ENCODE peak calls at places on chromosomes 7 and 10, in ten cellular contexts. L, I, J, U, H, F, T, K, B and M are unnamed samples. For H3K9me3, the result is how much of the 10 kb centered on the place peaks cover.

GRCh38 chr7:117112640-117113039 is 159.3 kb downstream of the ST7 start:
- DNase-seq in L (no peak), I (peak), J (no peak), U (no peak), H (no peak), F (no peak), T (no peak), K (no peak), B (no peak), M (no peak)

GRCh38 chr7:92880212-92881090 is 44.1 kb upstream of the CDK6 start:
- DNase-seq in L (peak), I (peak), J (peak), U (no peak), H (no peak), F (no peak), T (no peak), K (no peak), B (no peak), M (no peak)

GRCh38 chr7:96144260-96144526 is 177.7 kb downstream of the SLC25A13 start:
- DNase-seq in L (no peak), I (no peak), J (no peak), U (no peak), H (no peak), F (no peak), T (no peak), K (no peak), B (no peak), M (no peak)

GRCh38 chr7:11911900-11912299 is 79.9 kb upstream of the THSD7A start:
- DNase-seq in L (no peak), I (no peak), J (no peak), U (no peak), H (no peak), F (no peak), T (no peak), K (no peak), B (no peak), M (no peak)

GRCh38 chr10:110820321-110820814 is 51.4 kb upstream of the PDCD4 start:
- DNase-seq in L (peak), I (no peak), J (no peak), U (no peak), H (no peak), F (peak), T (peak), K (peak), B (peak), M (no peak)

GRCh38 chr7:142300689-142301088 is 42.8 kb upstream of the PRSS58 start:
- DNase-seq in L (peak), I (peak), J (peak), U (no peak), H (peak), F (no peak), T (no peak), K (no peak), B (no peak), M (peak)

GRCh38 chr10:50501899-50502556 is 121.7 kb downstream of the SGMS1 start:
- DNase-seq in L (no peak), I (no peak), J (no peak), U (no peak), H (no peak), F (no peak), T (no peak), K (no peak), B (no peak), M (no peak)

GRCh38 chr10:88033380-88033779 is 170.0 kb downstream of the PTEN start:
- DNase-seq in L (no peak), I (no peak), J (no peak), U (no peak), H (no peak), F (no peak), T (no peak), K (no peak), B (no peak), M (no peak)

GRCh38 chr7:28408105-28408973 is 4.0 kb upstream of the CREB5 start:
- DNase-seq in L (peak), I (no peak), J (no peak), U (no peak), H (no peak), F (peak), T (no peak), K (peak), B (no peak), M (no peak)

GRCh38 chr10:60430017-60430416 is 40.3 kb upstream of the ANK3 start:
- DNase-seq in L (no peak), I (no peak), J (no peak), U (no peak), H (no peak), F (no peak), T (peak), K (peak), B (peak), M (no peak)

GRCh38 chr10:31507427-31507826 is 188.4 kb downstream of the ZEB1 start:
- DNase-seq in L (no peak), I (peak), J (no peak), U (no peak), H (no peak), F (no peak), T (no peak), K (no peak), B (no peak), M (no peak)
- H3K9me3 ChIP-seq in L (under half), I (under half), J (under half), U (under half), H (under half), F (under half), T (under half), K (under half), B (under half), M (under half)

GRCh38 chr10:63055705-63056104 is 77.4 kb upstream of the NRBF2 start:
- DNase-seq in L (no peak), I (no peak), J (no peak), U (no peak), H (no peak), F (no peak), T (no peak), K (no peak), B (no peak), M (no peak)
- H3K9me3 ChIP-seq in L (under half), I (under half), J (under half), U (under half), H (under half), F (under half), T (under half), K (under half), B (under half), M (under half)

DNA sequence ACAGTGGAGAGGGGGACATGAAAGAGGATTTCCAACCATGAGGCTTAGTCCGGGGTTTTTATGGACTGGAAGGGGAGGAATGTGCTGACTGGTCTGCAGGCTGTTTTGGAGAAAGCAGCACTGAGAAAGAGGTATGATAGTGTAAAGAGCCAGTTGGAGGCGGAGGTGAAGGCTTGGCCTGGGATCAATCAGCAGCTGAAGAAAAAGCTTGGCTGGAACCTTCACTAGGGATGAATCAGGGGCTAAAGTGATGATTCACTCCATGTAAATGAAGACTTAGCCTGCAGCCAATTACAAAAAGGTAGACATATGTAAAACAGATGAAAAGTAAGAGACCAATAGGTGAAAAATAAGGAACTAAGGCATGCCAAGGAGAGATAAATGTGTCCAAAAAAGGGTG is 1382.6 kb downstream of the GATA3 start:
- DNase-seq in L (no peak), I (no peak), J (no peak), U (no peak), H (no peak), F (no peak), T (no peak), K (peak), B (peak), M (no peak)
- H3K9me3 ChIP-seq in L (under half), I (under half), J (under half), U (under half), H (under half), F (under half), T (under half), K (under half), B (under half), M (under half)

GRCh38 chr10:83045731-83046130 is 1093.6 kb upstream of the GHITM start:
- DNase-seq in L (no peak), I (no peak), J (no peak), U (no peak), H (no peak), F (no peak), T (no peak), K (no peak), B (no peak), M (no peak)
- H3K9me3 ChIP-seq in L (under half), I (under half), J (under half), U (under half), H (under half), F (under half), T (under half), K (under half), B (under half), M (under half)

DNA sequence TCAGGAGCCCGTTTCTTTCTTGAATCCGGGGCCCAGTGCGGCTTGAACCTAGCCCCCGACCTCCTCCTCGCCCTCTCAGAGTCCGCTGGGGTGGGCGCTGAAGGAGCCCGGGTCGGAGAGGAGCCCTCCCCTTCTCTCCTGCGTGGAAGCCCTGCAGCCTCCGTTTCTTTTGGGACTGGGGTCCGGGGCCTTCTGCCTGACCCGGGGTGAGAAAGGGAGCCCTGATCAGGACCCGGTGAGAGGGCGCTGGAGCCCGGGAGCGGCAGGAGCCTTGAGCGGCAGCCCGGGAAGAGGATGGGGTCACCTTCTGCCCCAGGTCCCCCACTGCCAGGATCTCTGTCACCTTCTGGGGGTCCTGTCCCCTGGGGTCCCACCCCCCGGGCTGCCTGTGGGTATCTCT is 162.3 kb downstream of the ZNF33B start:
- DNase-seq in L (no peak), I (no peak), J (no peak), U (no peak), H (no peak), F (no peak), T (no peak), K (no peak), B (no peak), M (no peak)
- H3K9me3 ChIP-seq in L (under half), I (under half), J (under half), U (under half), H (under half), F (under half), T (under half), K (under half), B (under half), M (under half)

GRCh38 chr10:69398466-69398865 is 18.3 kb downstream of the TACR2 start:
- DNase-seq in L (peak), I (no peak), J (no peak), U (no peak), H (no peak), F (no peak), T (no peak), K (no peak), B (no peak), M (no peak)

GRCh38 chr10:69400936-69401335 is 15.8 kb downstream of the TACR2 start:
- DNase-seq in L (no peak), I (no peak), J (no peak), U (no peak), H (no peak), F (no peak), T (no peak), K (no peak), B (no peak), M (no peak)

GRCh38 chr10:69394020-69394419 is 22.7 kb downstream of the TACR2 start:
- DNase-seq in L (no peak), I (no peak), J (no peak), U (no peak), H (no peak), F (no peak), T (no peak), K (peak), B (no peak), M (no peak)

GRCh38 chr10:69401416-69401815 is 15.3 kb downstream of the TACR2 start:
- DNase-seq in L (no peak), I (no peak), J (no peak), U (no peak), H (no peak), F (no peak), T (no peak), K (no peak), B (no peak), M (no peak)

GRCh38 chr10:69397972-69398371 is 18.7 kb downstream of the TACR2 start:
- DNase-seq in L (peak), I (no peak), J (no peak), U (no peak), H (no peak), F (peak), T (no peak), K (peak), B (no peak), M (no peak)
- H3K9me3 ChIP-seq in L (under half), I (under half), J (under half), U (under half), H (under half), F (under half), T (under half), K (under half), B (under half), M (under half)

DNA sequence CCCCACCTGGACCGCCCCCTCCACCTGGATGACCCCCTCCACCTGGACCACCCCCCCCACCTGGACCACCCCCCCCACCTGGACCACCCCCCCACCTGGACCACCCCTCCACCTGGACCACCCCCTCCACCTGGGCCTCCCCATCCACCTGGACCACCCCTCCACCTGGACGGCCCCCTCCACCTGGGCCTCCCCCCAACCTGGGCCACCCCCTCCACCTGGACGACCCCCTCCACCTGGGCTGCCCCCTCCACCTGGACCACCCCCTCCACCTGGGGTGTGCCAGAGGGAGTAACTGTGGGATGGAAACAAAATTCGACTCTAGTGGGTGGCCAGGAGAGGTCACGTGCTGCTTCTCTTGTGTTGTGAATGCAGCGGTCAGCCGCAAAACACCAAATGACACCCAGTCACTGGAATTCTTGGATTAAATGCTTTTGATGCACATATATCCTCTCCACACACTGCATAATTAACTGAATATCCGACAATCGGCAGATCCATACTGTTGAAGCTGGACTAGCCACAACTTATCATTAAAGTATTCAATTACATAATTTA is 316.7 kb downstream of the PTPRN2 start:
- DNase-seq in L (no peak), I (no peak), J (no peak), U (no peak), H (no peak), F (no peak), T (no peak), K (no peak), B (no peak), M (no peak)
- H3K9me3 ChIP-seq in L (under half), I (under half), J (under half), U (under half), H (under half), F (under half), T (under half), K (under half), B (under half), M (under half)

DNA sequence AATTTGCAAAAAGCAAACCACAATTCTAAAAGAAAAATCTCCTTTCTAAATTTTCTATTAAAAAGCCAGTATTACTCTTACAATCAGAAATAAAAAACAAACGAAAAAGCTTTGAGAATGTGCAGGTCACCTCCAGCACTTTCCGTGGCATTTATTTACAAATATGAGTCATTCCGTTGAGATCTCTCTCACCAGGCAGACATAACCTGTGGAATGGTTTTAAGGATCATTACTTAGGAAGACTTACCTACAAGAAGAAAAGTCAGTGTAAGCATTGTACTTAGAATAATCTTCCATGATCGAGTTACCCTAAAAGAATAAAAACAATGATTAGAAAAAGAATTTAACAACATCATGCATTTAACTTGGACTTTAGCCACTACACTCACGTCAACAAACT is 3.3 kb downstream of the SUN3 start:
- DNase-seq in L (no peak), I (no peak), J (no peak), U (no peak), H (no peak), F (no peak), T (no peak), K (no peak), B (no peak), M (no peak)
- H3K9me3 ChIP-seq in L (under half), I (under half), J (under half), U (under half), H (under half), F (under half), T (under half), K (under half), B (under half), M (under half)

DNA sequence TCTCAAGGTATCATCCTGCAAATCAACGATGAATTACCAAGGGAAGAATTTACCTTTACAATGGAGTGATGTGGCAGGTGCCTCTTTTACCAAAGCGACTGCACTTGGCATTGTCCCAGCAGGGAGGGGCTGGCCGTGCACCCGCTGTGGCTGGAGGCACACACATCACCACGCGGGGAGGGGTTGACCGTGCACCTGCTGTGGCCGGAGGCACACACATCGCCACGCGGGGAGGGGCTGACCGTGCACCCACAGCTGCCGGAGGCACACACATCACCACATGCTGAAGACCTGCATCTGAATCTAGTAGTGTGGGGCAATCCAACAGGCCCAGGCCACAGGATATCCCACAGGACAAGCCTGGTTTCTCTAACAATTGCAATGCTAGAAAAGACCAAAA is 493.5 kb downstream of the DNAJB6 start:
- DNase-seq in L (no peak), I (no peak), J (no peak), U (no peak), H (no peak), F (no peak), T (no peak), K (no peak), B (no peak), M (no peak)
- H3K9me3 ChIP-seq in L (under half), I (under half), J (under half), U (under half), H (under half), F (under half), T (under half), K (under half), B (under half), M (under half)

DNA sequence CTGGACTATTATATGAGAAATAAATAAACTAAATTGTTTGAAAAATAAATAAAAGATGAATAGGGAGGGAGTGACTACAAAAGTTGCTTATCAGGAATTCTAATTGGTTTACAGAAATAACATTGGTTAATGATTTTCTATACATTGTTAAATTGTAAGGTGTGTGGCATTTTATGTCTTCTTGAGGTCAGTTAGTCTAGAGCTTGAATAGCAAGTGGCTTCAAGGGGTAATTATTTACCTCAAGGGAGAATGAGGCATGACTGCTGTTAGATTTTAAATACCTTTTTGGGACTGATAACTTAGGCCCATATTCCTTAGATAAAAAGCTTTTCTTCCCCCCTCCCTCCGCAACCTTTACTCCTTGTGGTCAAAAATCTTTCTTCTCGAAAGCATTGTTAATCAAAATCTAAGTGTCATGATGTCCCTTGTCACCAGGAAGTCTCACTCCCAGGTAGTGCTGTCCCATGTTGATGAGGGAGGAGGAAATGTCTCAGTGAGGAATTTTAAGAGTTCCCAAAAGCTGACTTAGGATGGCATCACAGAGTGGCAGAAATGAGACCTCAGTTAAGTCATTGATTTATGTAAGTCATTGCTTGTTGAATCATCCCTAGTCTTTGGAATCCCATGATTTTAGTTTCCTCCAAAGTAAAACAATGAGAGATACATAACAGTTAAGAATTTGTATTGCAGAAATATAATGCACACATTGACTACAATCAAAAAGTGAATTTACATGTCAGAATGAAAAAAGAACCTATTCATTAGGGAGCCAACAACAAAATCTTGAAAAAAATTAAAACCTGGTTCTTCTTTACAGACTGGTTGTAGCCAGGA is 71.5 kb downstream of the MAPK8 start:
- DNase-seq in L (no peak), I (no peak), J (no peak), U (no peak), H (no peak), F (no peak), T (no peak), K (peak), B (no peak), M (no peak)
- H3K9me3 ChIP-seq in L (under half), I (under half), J (under half), U (under half), H (under half), F (under half), T (under half), K (under half), B (under half), M (under half)